ENCODE peak calls at places on chromosomes 5 and 9, in eight cellular contexts. A is colonic mucosa; J is OCI-LY7; H is psoas muscle; V is left lung; E is CD8-positive, alpha-beta memory T cell; Y is H9; S is naive thymus-derived CD4-positive, alpha-beta T cell. W is an unnamed sample. For H3K9me3, the result is how much of the 10 kb centered on the place peaks cover.

GRCh38 chr9:82882133-82882532 is 180.8 kb downstream of the RASEF start:
- DNase-seq in A (no peak), J (no peak), H (no peak), V (no peak), E (no peak), Y (no peak), S (no peak), W (no peak)

GRCh38 chr9:20650750-20651299 is 28.5 kb upstream of the MLLT3 start:
- DNase-seq in A (no peak), J (no peak), H (no peak), V (no peak), E (no peak), Y (no peak), S (no peak), W (no peak)

GRCh38 chr5:20601678-20602100 is 613.7 kb upstream of the CDH18 start:
- DNase-seq in A (no peak), J (no peak), H (no peak), V (no peak), E (no peak), Y (peak), S (no peak), W (peak)

GRCh38 chr5:38718874-38719391 is 126.9 kb upstream of the OSMR start:
- DNase-seq in A (no peak), J (no peak), H (peak), V (no peak), E (no peak), Y (no peak), S (no peak), W (no peak)

GRCh38 chr5:171323007-171323406 is 14.0 kb downstream of the TLX3 start:
- DNase-seq in A (no peak), J (no peak), H (no peak), V (no peak), E (no peak), Y (no peak), S (no peak), W (no peak)

GRCh38 chr5:132451387-132451786 is 39.2 kb downstream of the IRF1 start:
- DNase-seq in A (no peak), J (no peak), H (no peak), V (no peak), E (no peak), Y (no peak), S (no peak), W (peak)

GRCh38 chr5:52989025-52989780 is at the start of gene ITGA2:
- DNase-seq in A (peak), J (no peak), H (peak), V (peak), E (peak), Y (peak), S (no peak), W (peak)

GRCh38 chr9:95627802-95628201 is 111.0 kb upstream of the PTCH1 start:
- DNase-seq in A (no peak), J (no peak), H (no peak), V (no peak), E (no peak), Y (no peak), S (no peak), W (peak)

GRCh38 chr5:95858661-95859326 is 36.3 kb upstream of the GLRX start:
- DNase-seq in A (peak), J (peak), H (peak), V (peak), E (peak), Y (peak), S (peak), W (peak)

GRCh38 chr5:149549461-149550266 is 1.6 kb downstream of the CSNK1A1 start:
- DNase-seq in A (peak), J (peak), H (no peak), V (peak), E (peak), Y (peak), S (peak), W (peak)

DNA sequence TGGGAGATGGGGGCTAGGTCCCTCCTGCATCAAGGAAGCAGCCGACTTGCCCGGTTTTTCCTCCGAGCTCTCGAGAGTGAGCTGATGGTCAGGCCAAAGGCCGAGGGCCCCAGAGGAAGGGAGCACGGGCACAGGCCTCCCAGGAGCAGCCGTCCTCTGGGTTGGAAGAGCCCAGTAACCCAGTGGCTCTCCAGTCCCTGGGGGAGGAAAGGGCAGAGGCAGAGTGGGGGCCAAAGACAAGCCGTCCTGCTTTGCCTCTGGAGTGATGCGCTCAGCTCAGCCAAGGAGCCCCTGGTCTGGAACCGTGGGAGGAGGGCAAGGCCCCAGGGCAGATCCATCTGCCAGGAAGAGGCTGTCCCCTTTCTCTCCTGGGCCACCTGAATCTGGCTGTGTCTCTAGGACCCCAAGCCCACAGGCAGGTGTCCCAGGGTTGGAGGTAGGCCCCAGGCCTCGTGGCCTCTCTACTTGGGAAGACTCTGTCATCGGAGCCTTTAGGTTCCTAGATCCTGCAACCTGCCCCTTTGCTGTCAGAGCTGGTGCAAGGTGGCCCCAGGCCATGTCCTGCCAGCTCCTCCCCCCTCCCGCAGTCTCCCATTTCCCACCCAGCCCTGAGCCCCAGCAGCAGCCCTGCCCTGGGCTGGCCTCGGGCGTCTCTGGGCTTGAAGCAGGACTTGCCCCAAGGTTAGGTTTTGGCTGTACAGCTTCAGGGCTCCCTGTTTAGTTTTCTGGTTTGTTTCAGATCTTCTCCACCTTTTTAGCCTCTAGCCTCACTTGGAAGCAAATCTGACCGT is 224.1 kb downstream of the CACNA1B start:
- DNase-seq in A (peak), J (no peak), H (no peak), V (no peak), E (no peak), Y (peak), S (no peak), W (no peak)
- H3K9me3 ChIP-seq in A (under half), J (under half), H (under half), V (under half), E (under half), Y (under half), S (under half), W (under half)

DNA sequence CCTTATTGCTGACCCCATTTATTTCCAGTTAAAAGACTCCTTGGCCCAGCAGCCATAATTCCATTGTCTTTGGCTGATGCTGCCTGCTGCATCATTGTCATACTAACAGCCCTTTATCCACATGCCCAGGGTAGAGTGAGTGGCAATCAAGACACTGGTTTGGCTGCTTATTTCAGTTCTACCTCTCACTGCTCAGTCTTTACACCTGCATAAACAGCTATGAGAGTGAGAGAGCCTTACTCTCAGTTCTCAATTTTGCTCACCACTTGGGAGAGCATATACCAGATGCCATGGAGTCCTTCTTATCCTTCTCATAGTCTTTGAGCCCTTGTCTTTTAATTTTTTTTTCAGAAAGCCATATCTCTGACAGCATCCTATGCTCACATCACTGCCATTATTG is 596.9 kb upstream of the CYLC2 start:
- DNase-seq in A (no peak), J (no peak), H (no peak), V (no peak), E (no peak), Y (no peak), S (no peak), W (no peak)
- H3K9me3 ChIP-seq in A (under half), J (under half), H (under half), V (under half), E (under half), Y (under half), S (under half), W (under half)

GRCh38 chr5:13081116-13081515 is 863.4 kb downstream of the DNAH5 start:
- DNase-seq in A (no peak), J (no peak), H (no peak), V (no peak), E (no peak), Y (no peak), S (no peak), W (peak)
- H3K9me3 ChIP-seq in A (under half), J (under half), H (under half), V (under half), E (under half), Y (under half), S (under half), W (under half)

GRCh38 chr5:63245271-63245670 is 666.7 kb downstream of the LRRC70 start:
- DNase-seq in A (no peak), J (no peak), H (no peak), V (no peak), E (no peak), Y (no peak), S (no peak), W (no peak)
- H3K9me3 ChIP-seq in A (under half), J (under half), H (under half), V (under half), E (under half), Y (under half), S (under half), W (under half)

GRCh38 chr9:136304456-136304855 is 562 bp upstream of the CCDC187 start:
- DNase-seq in A (no peak), J (no peak), H (no peak), V (no peak), E (no peak), Y (no peak), S (no peak), W (no peak)

GRCh38 chr9:136303825-136304416 is at the start of gene CCDC187:
- DNase-seq in A (no peak), J (no peak), H (no peak), V (no peak), E (no peak), Y (no peak), S (no peak), W (no peak)

GRCh38 chr9:136302527-136302926 is 1.4 kb downstream of the CCDC187 start:
- DNase-seq in A (no peak), J (no peak), H (no peak), V (no peak), E (no peak), Y (no peak), S (no peak), W (no peak)

GRCh38 chr9:136304981-136305380 is 1.1 kb upstream of the CCDC187 start:
- DNase-seq in A (no peak), J (no peak), H (no peak), V (no peak), E (no peak), Y (no peak), S (no peak), W (no peak)

GRCh38 chr9:136303066-136303824 is 649 bp downstream of the CCDC187 start:
- DNase-seq in A (no peak), J (no peak), H (no peak), V (no peak), E (no peak), Y (no peak), S (no peak), W (no peak)
- H3K9me3 ChIP-seq in A (under half), J (under half), H (under half), V (under half), E (under half), Y (under half), S (under half), W (under half)

GRCh38 chr9:35195683-35196082 is 33.9 kb downstream of the UNC13B start:
- DNase-seq in A (no peak), J (no peak), H (no peak), V (no peak), E (no peak), Y (no peak), S (no peak), W (no peak)

GRCh38 chr9:35191105-35191504 is 29.3 kb downstream of the UNC13B start:
- DNase-seq in A (no peak), J (no peak), H (no peak), V (no peak), E (no peak), Y (no peak), S (no peak), W (no peak)

GRCh38 chr9:35198191-35198590 is 36.4 kb downstream of the UNC13B start:
- DNase-seq in A (no peak), J (no peak), H (no peak), V (no peak), E (no peak), Y (no peak), S (no peak), W (no peak)

GRCh38 chr9:35193762-35194161 is 32.0 kb downstream of the UNC13B start:
- DNase-seq in A (no peak), J (peak), H (no peak), V (no peak), E (no peak), Y (no peak), S (no peak), W (no peak)
- H3K9me3 ChIP-seq in A (under half), J (under half), H (under half), V (under half), E (under half), Y (under half), S (under half), W (under half)

GRCh38 chr5:4375640-4376039 is 764.5 kb upstream of the ADAMTS16 start:
- DNase-seq in A (no peak), J (no peak), H (no peak), V (no peak), E (no peak), Y (no peak), S (no peak), W (no peak)
- H3K9me3 ChIP-seq in A (under half), J (under half), H (under half), V (under half), E (under half), Y (under half), S (under half), W (under half)